ENCODE peak calls at places on chromosomes 6 and 20, in six cellular contexts. One of them, this sample, is unnamed.

GRCh38 chr6:142728367-142728766 is 216.6 kb downstream of the HIVEP2 start:
- DNase-seq in NCI-H345: peak
- DNase-seq in EL: no peak
- DNase-seq in activated T-cell treated with anti-CD3 and anti-CD28 coated beads, Interleukin-2, amount 50 U/mL, for 4 hours: no peak
- DNase-seq in T-cell: no peak
- DNase-seq in left ventricle myocardium inferior: no peak
- DNase-seq in this sample: no peak

GRCh38 chr6:143750945-143751344 is 73.2 kb downstream of the PHACTR2 start:
- DNase-seq in NCI-H345: no peak
- DNase-seq in EL: no peak
- DNase-seq in activated T-cell treated with anti-CD3 and anti-CD28 coated beads, Interleukin-2, amount 50 U/mL, for 4 hours: no peak
- DNase-seq in T-cell: no peak
- DNase-seq in left ventricle myocardium inferior: no peak
- DNase-seq in this sample: no peak

GRCh38 chr6:14706378-14706929 is 539.4 kb upstream of the JARID2 start:
- DNase-seq in NCI-H345: no peak
- DNase-seq in EL: peak
- DNase-seq in activated T-cell treated with anti-CD3 and anti-CD28 coated beads, Interleukin-2, amount 50 U/mL, for 4 hours: peak
- DNase-seq in T-cell: no peak
- DNase-seq in left ventricle myocardium inferior: peak
- DNase-seq in this sample: peak

GRCh38 chr20:50918403-50918802 is 12.8 kb downstream of the ADNP start:
- DNase-seq in NCI-H345: no peak
- DNase-seq in EL: no peak
- DNase-seq in activated T-cell treated with anti-CD3 and anti-CD28 coated beads, Interleukin-2, amount 50 U/mL, for 4 hours: no peak
- DNase-seq in T-cell: no peak
- DNase-seq in left ventricle myocardium inferior: no peak
- DNase-seq in this sample: no peak

GRCh38 chr6:74091133-74091793 is 395.3 kb downstream of the CD109 start:
- DNase-seq in NCI-H345: peak
- DNase-seq in EL: peak
- DNase-seq in activated T-cell treated with anti-CD3 and anti-CD28 coated beads, Interleukin-2, amount 50 U/mL, for 4 hours: no peak
- DNase-seq in T-cell: no peak
- DNase-seq in left ventricle myocardium inferior: no peak
- DNase-seq in this sample: no peak

GRCh38 chr6:136076496-136076895 is 173.6 kb downstream of the MTFR2 start:
- DNase-seq in NCI-H345: no peak
- DNase-seq in EL: no peak
- DNase-seq in activated T-cell treated with anti-CD3 and anti-CD28 coated beads, Interleukin-2, amount 50 U/mL, for 4 hours: no peak
- DNase-seq in T-cell: no peak
- DNase-seq in left ventricle myocardium inferior: no peak
- DNase-seq in this sample: no peak

GRCh38 chr6:158361961-158362634 is 49.8 kb downstream of the TULP4 start:
- DNase-seq in NCI-H345: no peak
- DNase-seq in EL: no peak
- DNase-seq in activated T-cell treated with anti-CD3 and anti-CD28 coated beads, Interleukin-2, amount 50 U/mL, for 4 hours: no peak
- DNase-seq in T-cell: no peak
- DNase-seq in left ventricle myocardium inferior: no peak
- DNase-seq in this sample: no peak

GRCh38 chr6:20564269-20564668 is 30.0 kb downstream of the CDKAL1 start:
- DNase-seq in NCI-H345: peak
- DNase-seq in EL: peak
- DNase-seq in activated T-cell treated with anti-CD3 and anti-CD28 coated beads, Interleukin-2, amount 50 U/mL, for 4 hours: no peak
- DNase-seq in T-cell: no peak
- DNase-seq in left ventricle myocardium inferior: no peak
- DNase-seq in this sample: no peak

GRCh38 chr6:135594000-135594399 is 96.5 kb upstream of the AHI1 start:
- DNase-seq in NCI-H345: no peak
- DNase-seq in EL: no peak
- DNase-seq in activated T-cell treated with anti-CD3 and anti-CD28 coated beads, Interleukin-2, amount 50 U/mL, for 4 hours: no peak
- DNase-seq in T-cell: no peak
- DNase-seq in left ventricle myocardium inferior: no peak
- DNase-seq in this sample: no peak

GRCh38 chr6:1068068-1068467 is 243.8 kb upstream of the FOXQ1 start:
- DNase-seq in NCI-H345: no peak
- DNase-seq in EL: no peak
- DNase-seq in activated T-cell treated with anti-CD3 and anti-CD28 coated beads, Interleukin-2, amount 50 U/mL, for 4 hours: no peak
- DNase-seq in T-cell: no peak
- DNase-seq in left ventricle myocardium inferior: no peak
- DNase-seq in this sample: no peak

GRCh38 chr20:43442310-43442880 is 15.3 kb upstream of the SRSF6 start:
- DNase-seq in NCI-H345: no peak
- DNase-seq in EL: peak
- DNase-seq in activated T-cell treated with anti-CD3 and anti-CD28 coated beads, Interleukin-2, amount 50 U/mL, for 4 hours: no peak
- DNase-seq in T-cell: no peak
- DNase-seq in left ventricle myocardium inferior: no peak
- DNase-seq in this sample: no peak

GRCh38 chr20:8756410-8756809 is 312.5 kb upstream of the PLCB4 start:
- DNase-seq in NCI-H345: no peak
- DNase-seq in EL: peak
- DNase-seq in activated T-cell treated with anti-CD3 and anti-CD28 coated beads, Interleukin-2, amount 50 U/mL, for 4 hours: no peak
- DNase-seq in T-cell: no peak
- DNase-seq in left ventricle myocardium inferior: no peak
- DNase-seq in this sample: no peak

GRCh38 chr20:48398506-48399449 is 429.0 kb downstream of the PREX1 start:
- DNase-seq in NCI-H345: no peak
- DNase-seq in EL: no peak
- DNase-seq in activated T-cell treated with anti-CD3 and anti-CD28 coated beads, Interleukin-2, amount 50 U/mL, for 4 hours: no peak
- DNase-seq in T-cell: no peak
- DNase-seq in left ventricle myocardium inferior: no peak
- DNase-seq in this sample: no peak

GRCh38 chr6:170456886-170457698 is 96.0 kb downstream of the PSMB1 start:
- DNase-seq in NCI-H345: peak
- DNase-seq in EL: no peak
- DNase-seq in activated T-cell treated with anti-CD3 and anti-CD28 coated beads, Interleukin-2, amount 50 U/mL, for 4 hours: no peak
- DNase-seq in T-cell: no peak
- DNase-seq in left ventricle myocardium inferior: no peak
- DNase-seq in this sample: peak